ENCODE peak calls at places on chromosomes 4 and X, in seven cellular contexts. G is transverse colon; Z is Jurkat, Clone E6-1; E is A673; T is brain microvascular endothelial cell; O is choroid plexus epithelial cell; R is Panc1. H is an unnamed sample.

GRCh38 chrX:46805270-46805669 is 31.6 kb upstream of the RP2 start:
- DNase-seq in E (no peak), O (no peak), G (no peak), R (no peak), Z (no peak), T (no peak), H (no peak)

GRCh38 chr4:24930136-24930535 is 17.3 kb upstream of the CCDC149 start:
- DNase-seq in R (no peak), E (no peak), O (no peak), Z (no peak), G (no peak), T (no peak), H (no peak)

GRCh38 chr4:169144061-169144600 is 126.6 kb downstream of the SH3RF1 start:
- DNase-seq in E (no peak), R (no peak), O (no peak), Z (no peak), G (no peak), T (no peak), H (no peak)

GRCh38 chr4:73252001-73252400 is 6.6 kb downstream of the ANKRD17 start:
- DNase-seq in E (no peak), Z (no peak), R (no peak), T (no peak), O (no peak), G (no peak), H (no peak)

GRCh38 chr4:139556071-139556734 is at the start of gene SETD7:
- DNase-seq in Z (peak), E (peak), O (peak), T (peak), R (no peak), G (peak), H (no peak)

GRCh38 chrX:1391370-1391706 is 575 bp downstream of the SLC25A6 start:
- DNase-seq in E (no peak), T (no peak), O (no peak), Z (no peak), R (no peak), G (no peak), H (no peak)

GRCh38 chrX:2635366-2635765 is 55.7 kb upstream of the CD99 start:
- DNase-seq in G (no peak), O (no peak), T (no peak), R (no peak), Z (no peak), E (no peak), H (no peak)

GRCh38 chrX:56366901-56367300 is 134.7 kb downstream of the KLF8 start:
- DNase-seq in O (no peak), T (no peak), R (no peak), Z (peak), G (peak), E (no peak), H (no peak)

GRCh38 chr4:13998850-13999249 is 371.3 kb upstream of the BOD1L1 start:
- DNase-seq in G (no peak), R (no peak), Z (no peak), T (no peak), E (no peak), O (no peak), H (no peak)

GRCh38 chr4:105765690-105766407 is 57.3 kb downstream of the GSTCD start:
- DNase-seq in Z (no peak), E (peak), T (peak), R (no peak), G (no peak), O (peak), H (peak)

GRCh38 chr4:89539797-89540711 is 232.5 kb upstream of the GPRIN3 start:
- DNase-seq in Z (no peak), E (peak), R (no peak), G (no peak), O (peak), T (peak), H (no peak)

GRCh38 chr4:71415491-71415890 is 76.7 kb downstream of the SLC4A4 start:
- DNase-seq in T (peak), G (no peak), E (no peak), Z (no peak), O (no peak), R (no peak), H (no peak)

GRCh38 chrX:39911278-39911897 is 186.4 kb downstream of the BCOR start:
- DNase-seq in E (no peak), G (no peak), T (no peak), O (no peak), Z (no peak), R (no peak), H (no peak)

GRCh38 chr4:145132521-145133098 is 34.5 kb downstream of the ABCE1 start:
- DNase-seq in T (peak), E (peak), R (no peak), O (peak), G (no peak), Z (no peak), H (no peak)

GRCh38 chr4:108930186-108930585 is 167.3 kb upstream of the ETNPPL start:
- DNase-seq in G (no peak), R (no peak), E (no peak), O (no peak), T (no peak), Z (no peak), H (no peak)

GRCh38 chrX:119410027-119410819 is 11.1 kb downstream of the SLC25A43 start:
- DNase-seq in R (no peak), O (peak), E (no peak), T (peak), Z (no peak), G (peak), H (peak)

GRCh38 chr4:105895609-105896460 is 564 bp downstream of the NPNT start:
- DNase-seq in O (no peak), E (peak), Z (no peak), T (no peak), G (peak), R (no peak), H (no peak)

GRCh38 chrX:41064028-41064427 is 21.2 kb upstream of the USP9X start:
- DNase-seq in R (no peak), G (no peak), E (no peak), Z (no peak), T (no peak), O (peak), H (no peak)

DNA sequence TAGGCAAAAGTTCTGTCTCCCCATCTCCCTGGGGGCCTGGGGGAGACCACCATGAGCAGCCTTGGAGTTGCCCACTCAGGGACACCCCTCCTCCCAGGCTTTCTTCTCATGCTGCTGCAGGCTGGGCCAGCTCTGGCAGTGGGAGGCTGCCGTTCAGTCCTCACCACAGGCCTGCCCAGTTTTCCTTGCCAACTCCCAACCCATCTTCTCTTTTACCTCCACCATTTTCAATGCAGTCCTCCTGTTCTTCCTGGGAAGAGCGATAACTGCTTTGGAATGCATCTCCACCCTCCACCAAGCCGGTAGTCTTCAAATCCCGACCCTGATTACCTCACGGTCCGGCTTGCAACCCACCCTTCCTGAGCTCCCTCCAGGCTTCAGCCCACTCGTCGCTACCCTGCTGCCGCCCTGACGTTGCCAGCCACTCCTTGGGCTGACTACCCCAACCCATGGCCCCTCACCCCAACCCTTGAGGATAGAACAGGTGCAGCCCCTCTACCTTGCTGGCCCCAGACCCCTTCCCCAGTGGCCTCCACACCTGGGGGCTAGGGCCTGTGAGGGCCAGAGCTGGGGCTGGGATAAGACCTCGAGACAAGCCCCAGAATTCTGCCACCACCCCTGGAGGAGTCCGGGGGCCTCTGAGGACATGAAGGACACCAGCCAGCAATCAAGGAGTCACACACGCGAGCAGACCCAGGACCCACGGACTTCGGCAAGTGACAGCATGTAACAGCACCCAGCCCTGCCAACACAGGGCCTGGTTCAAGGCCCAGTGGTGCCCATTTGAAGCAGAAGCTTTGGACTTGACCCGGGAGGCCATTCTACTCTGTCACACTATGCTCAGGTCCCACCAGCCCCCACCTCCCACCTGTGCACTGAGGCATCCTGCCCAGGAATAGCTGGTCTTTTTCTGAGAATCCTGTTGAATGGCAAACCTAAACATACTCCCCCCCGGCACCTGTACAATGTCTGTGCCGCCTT is 9.2 kb downstream of the WDR1 start:
- DNase-seq in G (no peak), O (peak), R (no peak), T (no peak), Z (no peak), E (no peak), H (no peak)
- H3K4me3 ChIP-seq in G (no peak), O (no peak), R (no peak), T (no peak), Z (no peak), E (no peak), H (no peak)

DNA sequence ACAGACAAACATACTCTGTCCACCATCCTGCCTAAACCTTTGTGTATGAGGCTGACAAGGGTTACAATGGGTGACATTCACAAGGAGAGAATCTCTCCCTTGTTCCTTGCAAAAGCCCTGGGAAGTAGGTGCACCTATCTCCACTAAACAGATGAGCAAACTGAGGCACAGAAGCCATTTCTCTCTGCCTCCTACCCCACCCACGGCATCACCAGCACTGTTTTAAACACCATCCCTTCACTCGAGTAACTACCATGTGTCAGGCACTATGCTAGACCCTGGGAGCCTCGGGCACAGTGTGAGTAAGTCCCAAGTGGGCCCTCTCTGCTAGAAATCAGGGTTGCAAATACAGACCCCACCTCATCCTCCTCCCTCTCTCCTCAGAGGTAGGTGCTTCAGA is 899 bp downstream of the LYAR start:
- DNase-seq in T (no peak), R (no peak), E (no peak), G (no peak), O (no peak), Z (no peak), H (no peak)
- H3K4me3 ChIP-seq in T (peak), R (peak), E (peak), G (peak), O (peak), Z (peak), H (peak)

DNA sequence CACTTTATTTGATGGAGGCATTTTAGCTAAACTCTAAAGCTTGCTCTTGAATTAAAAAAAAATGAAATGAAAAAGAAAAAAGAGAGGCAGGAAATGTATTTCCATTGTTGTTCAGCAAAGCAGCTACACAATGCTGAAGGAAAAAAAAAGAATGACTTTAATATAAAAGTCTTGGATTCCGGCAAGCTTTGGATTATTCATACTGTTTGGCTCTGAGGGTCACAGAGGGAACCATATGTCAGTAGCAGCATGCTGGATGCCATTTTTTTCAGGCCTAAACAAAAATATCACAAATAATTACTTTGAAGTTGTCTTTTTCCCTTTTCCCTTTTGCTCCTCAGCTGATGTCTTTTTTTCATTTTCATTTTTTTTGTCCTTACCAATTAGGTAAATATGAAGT is 249.0 kb upstream of the DIAPH2 start:
- DNase-seq in O (peak), Z (no peak), E (no peak), T (peak), G (no peak), R (no peak), H (no peak)
- H3K4me3 ChIP-seq in O (no peak), Z (no peak), E (no peak), T (no peak), G (no peak), R (no peak), H (no peak)

DNA sequence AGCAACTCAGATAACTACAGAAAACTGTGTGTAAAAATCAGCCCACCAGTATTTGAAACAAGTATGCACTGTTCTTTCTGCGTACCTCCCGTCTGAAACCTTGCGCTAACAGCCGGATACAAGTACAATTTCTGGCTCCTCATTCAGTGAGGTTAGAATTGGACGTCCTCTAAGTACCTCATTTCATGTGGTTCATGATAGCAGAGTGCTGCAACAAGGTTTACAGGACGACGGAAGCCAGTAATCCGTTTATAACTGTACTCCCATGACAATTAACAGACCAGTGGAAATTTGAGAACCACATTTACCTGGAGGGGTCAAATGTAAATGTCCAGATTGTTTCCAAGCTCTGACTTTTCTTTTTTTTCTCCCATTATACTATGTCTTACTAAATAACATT is 52.9 kb upstream of the TENM3 start:
- DNase-seq in Z (no peak), T (no peak), G (no peak), R (no peak), E (no peak), O (no peak), H (no peak)
- H3K4me3 ChIP-seq in Z (no peak), T (no peak), G (no peak), R (no peak), E (no peak), O (no peak), H (no peak)

GRCh38 chr4:76301068-76301774 is 5.3 kb upstream of the STBD1 start:
- DNase-seq in Z (no peak), R (peak), O (peak), T (peak), E (no peak), G (no peak), H (peak)
- H3K4me3 ChIP-seq in Z (no peak), R (no peak), O (no peak), T (no peak), E (no peak), G (no peak), H (no peak)

GRCh38 chr4:76211769-76212168 is 1.9 kb downstream of the SCARB2 start:
- DNase-seq in G (no peak), T (no peak), O (no peak), E (peak), Z (no peak), R (no peak), H (no peak)
- H3K4me3 ChIP-seq in G (peak), T (peak), O (peak), E (peak), Z (no peak), R (peak), H (peak)

GRCh38 chr4:113636438-113636818 is 125.1 kb downstream of the CAMK2D start:
- DNase-seq in O (no peak), E (no peak), Z (peak), R (no peak), G (no peak), T (no peak), H (no peak)
- H3K4me3 ChIP-seq in O (no peak), E (no peak), Z (no peak), R (no peak), G (no peak), T (no peak), H (no peak)

GRCh38 chrX:74452199-74452481 is 30.8 kb downstream of the SLC16A2 start:
- DNase-seq in E (no peak), O (no peak), G (no peak), T (no peak), R (no peak), Z (no peak), H (no peak)

GRCh38 chrX:74449322-74449936 is 28.1 kb downstream of the SLC16A2 start:
- DNase-seq in O (peak), T (no peak), G (no peak), Z (peak), R (peak), E (peak), H (no peak)

GRCh38 chrX:74449937-74450330 is 28.6 kb downstream of the SLC16A2 start:
- DNase-seq in E (no peak), G (no peak), T (peak), O (peak), Z (no peak), R (peak), H (peak)

GRCh38 chrX:74451450-74452198 is 30.3 kb downstream of the SLC16A2 start:
- DNase-seq in T (no peak), E (no peak), O (no peak), R (no peak), G (no peak), Z (no peak), H (no peak)

DNA sequence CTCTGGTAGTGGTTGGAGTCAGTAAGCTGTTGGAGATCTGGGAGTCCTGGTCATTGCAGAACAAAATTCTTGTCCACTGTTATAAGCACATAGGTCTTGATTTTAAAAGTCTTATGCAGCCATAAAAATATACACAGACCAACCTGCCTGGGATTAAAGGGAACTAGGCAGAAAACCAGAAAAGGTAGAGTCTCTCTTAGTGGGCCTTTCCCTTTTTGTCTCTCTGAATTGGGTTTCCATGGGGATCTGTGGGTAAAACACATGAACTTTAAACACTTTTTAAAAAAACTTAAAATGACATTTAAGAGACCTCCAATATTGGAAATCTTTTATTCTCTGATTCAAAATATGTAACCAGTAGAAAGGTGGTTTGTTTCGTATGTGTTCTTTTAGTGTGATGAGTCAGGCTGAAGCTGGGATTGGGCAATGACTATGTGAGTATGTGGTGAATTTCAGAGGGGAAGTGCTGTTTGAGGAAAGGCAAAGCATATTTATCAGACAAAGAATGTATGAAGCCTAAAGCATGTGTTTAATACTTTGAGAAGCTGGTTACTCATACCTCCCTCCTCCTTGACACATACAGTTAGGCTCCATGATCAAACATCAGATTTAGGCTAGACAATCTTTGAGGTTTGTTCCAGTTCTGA is 29.6 kb downstream of the SLC16A2 start:
- DNase-seq in O (peak), E (peak), Z (peak), R (peak), T (peak), G (no peak), H (peak)
- H3K4me3 ChIP-seq in O (no peak), E (no peak), Z (no peak), R (no peak), T (no peak), G (no peak), H (no peak)

GRCh38 chr4:3530051-3530450 is 2.2 kb downstream of the LRPAP1 start:
- DNase-seq in R (no peak), E (no peak), G (no peak), O (no peak), T (no peak), Z (no peak), H (no peak)
- H3K4me3 ChIP-seq in R (no peak), E (no peak), G (no peak), O (no peak), T (no peak), Z (no peak), H (no peak)

GRCh38 chr4:7194251-7195137 is 2.2 kb downstream of the SORCS2 start:
- DNase-seq in E (no peak), T (no peak), Z (no peak), G (no peak), O (peak), R (no peak), H (no peak)

GRCh38 chr4:7190668-7191545 is 1.4 kb upstream of the SORCS2 start:
- DNase-seq in O (no peak), G (no peak), T (no peak), Z (no peak), E (no peak), R (no peak), H (no peak)

GRCh38 chr4:7191546-7192251 is 639 bp upstream of the SORCS2 start:
- DNase-seq in Z (no peak), E (no peak), R (no peak), T (no peak), G (no peak), O (no peak), H (no peak)

GRCh38 chr4:7193040-7193958 is 961 bp downstream of the SORCS2 start:
- DNase-seq in Z (no peak), O (no peak), T (no peak), R (no peak), G (no peak), E (peak), H (no peak)

GRCh38 chr4:7192252-7193039 is at the start of gene SORCS2:
- DNase-seq in R (no peak), Z (no peak), T (peak), G (peak), E (peak), O (peak), H (no peak)
- H3K4me3 ChIP-seq in R (peak), Z (no peak), T (peak), G (peak), E (peak), O (peak), H (peak)